ENCODE peak calls at places on chromosomes 12 and 14, in six cellular contexts. One of them, this sample, is unnamed.

GRCh38 chr12:16359512-16360491 is 12.4 kb downstream of the MGST1 start:
- DNase-seq in dermis microvascular lymphatic vessel endothelial cell: peak
- DNase-seq in renal cortical epithelial cell: peak
- DNase-seq in psoas muscle: peak
- DNase-seq in cerebellar cortex: peak
- DNase-seq in Calu3: peak
- DNase-seq in this sample: no peak

GRCh38 chr14:50061664-50062437 is 54.5 kb downstream of the VCPKMT start:
- DNase-seq in renal cortical epithelial cell: peak
- DNase-seq in psoas muscle: no peak
- DNase-seq in Calu3: peak
- DNase-seq in dermis microvascular lymphatic vessel endothelial cell: no peak
- DNase-seq in cerebellar cortex: no peak
- DNase-seq in this sample: peak

GRCh38 chr14:93759781-93760307 is 28.4 kb downstream of the PRIMA1 start:
- DNase-seq in psoas muscle: peak
- DNase-seq in renal cortical epithelial cell: no peak
- DNase-seq in cerebellar cortex: peak
- DNase-seq in dermis microvascular lymphatic vessel endothelial cell: no peak
- DNase-seq in Calu3: no peak
- DNase-seq in this sample: no peak

GRCh38 chr14:28767851-28768548 is 1.4 kb downstream of the FOXG1 start:
- DNase-seq in dermis microvascular lymphatic vessel endothelial cell: no peak
- DNase-seq in Calu3: no peak
- DNase-seq in psoas muscle: peak
- DNase-seq in renal cortical epithelial cell: no peak
- DNase-seq in cerebellar cortex: no peak
- DNase-seq in this sample: no peak

GRCh38 chr12:16726879-16727278 is 120.9 kb upstream of the LMO3 start:
- DNase-seq in dermis microvascular lymphatic vessel endothelial cell: no peak
- DNase-seq in renal cortical epithelial cell: peak
- DNase-seq in cerebellar cortex: no peak
- DNase-seq in Calu3: no peak
- DNase-seq in psoas muscle: no peak
- DNase-seq in this sample: no peak

GRCh38 chr12:109653896-109654295 is 59.7 kb upstream of the FAM222A start:
- DNase-seq in psoas muscle: no peak
- DNase-seq in cerebellar cortex: no peak
- DNase-seq in Calu3: no peak
- DNase-seq in renal cortical epithelial cell: no peak
- DNase-seq in dermis microvascular lymphatic vessel endothelial cell: no peak
- DNase-seq in this sample: no peak

GRCh38 chr12:130444986-130445385 is 107.3 kb downstream of the PIWIL1 start:
- DNase-seq in psoas muscle: no peak
- DNase-seq in dermis microvascular lymphatic vessel endothelial cell: no peak
- DNase-seq in cerebellar cortex: no peak
- DNase-seq in Calu3: no peak
- DNase-seq in renal cortical epithelial cell: no peak
- DNase-seq in this sample: no peak

GRCh38 chr12:120406080-120406479 is 31.8 kb upstream of the COX6A1 start:
- DNase-seq in Calu3: no peak
- DNase-seq in dermis microvascular lymphatic vessel endothelial cell: no peak
- DNase-seq in cerebellar cortex: no peak
- DNase-seq in psoas muscle: no peak
- DNase-seq in renal cortical epithelial cell: no peak
- DNase-seq in this sample: no peak

GRCh38 chr12:99810718-99811593 is 163.4 kb downstream of the GARIN6 start:
- DNase-seq in psoas muscle: no peak
- DNase-seq in cerebellar cortex: peak
- DNase-seq in renal cortical epithelial cell: peak
- DNase-seq in Calu3: peak
- DNase-seq in dermis microvascular lymphatic vessel endothelial cell: peak
- DNase-seq in this sample: no peak

GRCh38 chr14:93970589-93970966 is 5.8 kb downstream of the ASB2 start:
- DNase-seq in psoas muscle: no peak
- DNase-seq in cerebellar cortex: no peak
- DNase-seq in renal cortical epithelial cell: no peak
- DNase-seq in dermis microvascular lymphatic vessel endothelial cell: no peak
- DNase-seq in Calu3: peak
- DNase-seq in this sample: peak

GRCh38 chr14:89650077-89650978 is 233.3 kb upstream of the FOXN3 start:
- DNase-seq in dermis microvascular lymphatic vessel endothelial cell: no peak
- DNase-seq in cerebellar cortex: no peak
- DNase-seq in Calu3: no peak
- DNase-seq in psoas muscle: no peak
- DNase-seq in renal cortical epithelial cell: no peak
- DNase-seq in this sample: no peak

GRCh38 chr14:105357626-105358025 is 40.7 kb upstream of the TEX22 start:
- DNase-seq in renal cortical epithelial cell: no peak
- DNase-seq in Calu3: no peak
- DNase-seq in dermis microvascular lymphatic vessel endothelial cell: no peak
- DNase-seq in psoas muscle: no peak
- DNase-seq in cerebellar cortex: no peak
- DNase-seq in this sample: no peak

GRCh38 chr14:50064993-50065392 is 51.4 kb downstream of the VCPKMT start:
- DNase-seq in Calu3: no peak
- DNase-seq in cerebellar cortex: no peak
- DNase-seq in renal cortical epithelial cell: no peak
- DNase-seq in psoas muscle: no peak
- DNase-seq in dermis microvascular lymphatic vessel endothelial cell: no peak
- DNase-seq in this sample: peak

GRCh38 chr14:32900602-32901001 is 38.1 kb upstream of the NPAS3 start:
- DNase-seq in dermis microvascular lymphatic vessel endothelial cell: no peak
- DNase-seq in cerebellar cortex: no peak
- DNase-seq in renal cortical epithelial cell: no peak
- DNase-seq in Calu3: no peak
- DNase-seq in psoas muscle: no peak
- DNase-seq in this sample: no peak

GRCh38 chr12:88166179-88166578 is 24.1 kb downstream of the TMTC3 start:
- DNase-seq in psoas muscle: no peak
- DNase-seq in renal cortical epithelial cell: no peak
- DNase-seq in cerebellar cortex: no peak
- DNase-seq in dermis microvascular lymphatic vessel endothelial cell: no peak
- DNase-seq in Calu3: no peak
- DNase-seq in this sample: no peak

GRCh38 chr12:94308612-94309011 is 151.1 kb downstream of the CEP83 start:
- DNase-seq in renal cortical epithelial cell: no peak
- DNase-seq in Calu3: no peak
- DNase-seq in psoas muscle: no peak
- DNase-seq in dermis microvascular lymphatic vessel endothelial cell: no peak
- DNase-seq in cerebellar cortex: no peak
- DNase-seq in this sample: no peak

GRCh38 chr12:92290881-92291280 is 145.2 kb upstream of the BTG1 start:
- DNase-seq in renal cortical epithelial cell: no peak
- DNase-seq in cerebellar cortex: no peak
- DNase-seq in psoas muscle: no peak
- DNase-seq in dermis microvascular lymphatic vessel endothelial cell: no peak
- DNase-seq in Calu3: no peak
- DNase-seq in this sample: no peak

GRCh38 chr12:180445-180844 is 33.5 kb downstream of the SLC6A12 start:
- DNase-seq in cerebellar cortex: peak
- DNase-seq in psoas muscle: no peak
- DNase-seq in Calu3: no peak
- DNase-seq in renal cortical epithelial cell: peak
- DNase-seq in dermis microvascular lymphatic vessel endothelial cell: no peak
- DNase-seq in this sample: no peak

GRCh38 chr12:12560587-12561304 is 1.9 kb downstream of the DUSP16 start:
- DNase-seq in dermis microvascular lymphatic vessel endothelial cell: no peak
- DNase-seq in psoas muscle: no peak
- DNase-seq in renal cortical epithelial cell: peak
- DNase-seq in cerebellar cortex: peak
- DNase-seq in Calu3: peak
- DNase-seq in this sample: peak

GRCh38 chr12:64103821-64104220 is 118.3 kb downstream of the KICS2 start:
- DNase-seq in cerebellar cortex: no peak
- DNase-seq in psoas muscle: no peak
- DNase-seq in dermis microvascular lymphatic vessel endothelial cell: no peak
- DNase-seq in renal cortical epithelial cell: peak
- DNase-seq in Calu3: no peak
- DNase-seq in this sample: no peak

GRCh38 chr12:25313591-25313990 is 62.9 kb upstream of the KRAS start:
- DNase-seq in Calu3: no peak
- DNase-seq in cerebellar cortex: no peak
- DNase-seq in psoas muscle: no peak
- DNase-seq in renal cortical epithelial cell: peak
- DNase-seq in dermis microvascular lymphatic vessel endothelial cell: no peak
- DNase-seq in this sample: no peak

GRCh38 chr12:94875525-94875924 is 128.0 kb downstream of the NDUFA12 start:
- DNase-seq in Calu3: peak
- DNase-seq in dermis microvascular lymphatic vessel endothelial cell: peak
- DNase-seq in cerebellar cortex: peak
- DNase-seq in renal cortical epithelial cell: peak
- DNase-seq in psoas muscle: no peak
- DNase-seq in this sample: no peak

GRCh38 chr12:96015672-96016071 is 19.5 kb upstream of the HAL start:
- DNase-seq in renal cortical epithelial cell: peak
- DNase-seq in dermis microvascular lymphatic vessel endothelial cell: peak
- DNase-seq in Calu3: peak
- DNase-seq in psoas muscle: peak
- DNase-seq in cerebellar cortex: peak
- DNase-seq in this sample: no peak

This sample was measured in CD8-positive, alpha-beta T cell.